ENCODE peak calls at places on chromosomes 5 and 9, in five cellular contexts. One of them, this sample, is unnamed. For H3K4me1, the result is how much of the 10 kb centered on the place peaks cover.

GRCh38 chr9:84436386-84437114 is 96.0 kb upstream of the SLC28A3 start:
- DNase-seq in GM12878: no peak
- DNase-seq in cardiac muscle cell: peak
- DNase-seq in IMR-90: no peak
- DNase-seq in heart left ventricle: peak
- DNase-seq in this sample: no peak

GRCh38 chr5:76641514-76642120 is 18.4 kb upstream of the F2RL2 start:
- DNase-seq in heart left ventricle: peak
- DNase-seq in GM12878: peak
- DNase-seq in IMR-90: peak
- DNase-seq in cardiac muscle cell: peak
- DNase-seq in this sample: peak

GRCh38 chr5:126016256-126016655 is 407.0 kb upstream of the GRAMD2B start:
- DNase-seq in GM12878: no peak
- DNase-seq in heart left ventricle: peak
- DNase-seq in cardiac muscle cell: peak
- DNase-seq in IMR-90: no peak
- DNase-seq in this sample: no peak

GRCh38 chr9:124174385-124174784 is 83.4 kb upstream of the NEK6 start:
- DNase-seq in IMR-90: no peak
- DNase-seq in GM12878: peak
- DNase-seq in heart left ventricle: no peak
- DNase-seq in cardiac muscle cell: no peak
- DNase-seq in this sample: no peak

GRCh38 chr9:36725777-36726356 is 153.2 kb downstream of the MELK start:
- DNase-seq in cardiac muscle cell: no peak
- DNase-seq in heart left ventricle: no peak
- DNase-seq in IMR-90: no peak
- DNase-seq in GM12878: no peak
- DNase-seq in this sample: no peak

GRCh38 chr5:1032011-1032410 is 23.4 kb downstream of the NKD2 start:
- DNase-seq in IMR-90: no peak
- DNase-seq in GM12878: no peak
- DNase-seq in heart left ventricle: peak
- DNase-seq in cardiac muscle cell: no peak
- DNase-seq in this sample: no peak

GRCh38 chr5:170757182-170757601 is 26.3 kb upstream of the GABRP start:
- DNase-seq in IMR-90: peak
- DNase-seq in GM12878: peak
- DNase-seq in cardiac muscle cell: peak
- DNase-seq in heart left ventricle: no peak
- DNase-seq in this sample: no peak

GRCh38 chr9:93574900-93575705 is 1.3 kb upstream of the PHF2 start:
- DNase-seq in GM12878: no peak
- DNase-seq in IMR-90: no peak
- DNase-seq in heart left ventricle: no peak
- DNase-seq in cardiac muscle cell: no peak
- DNase-seq in this sample: no peak

GRCh38 chr5:4570047-4571015 is 569.8 kb upstream of the ADAMTS16 start:
- DNase-seq in GM12878: no peak
- DNase-seq in cardiac muscle cell: no peak
- DNase-seq in IMR-90: no peak
- DNase-seq in heart left ventricle: no peak
- DNase-seq in this sample: no peak

GRCh38 chr9:135522137-135522877 is 1.1 kb downstream of the LCN1 start:
- DNase-seq in cardiac muscle cell: no peak
- DNase-seq in IMR-90: no peak
- DNase-seq in heart left ventricle: no peak
- DNase-seq in GM12878: no peak
- DNase-seq in this sample: no peak

GRCh38 chr5:96247097-96247675 is 185.9 kb downstream of the PCSK1 start:
- DNase-seq in IMR-90: peak
- DNase-seq in cardiac muscle cell: peak
- DNase-seq in GM12878: no peak
- DNase-seq in heart left ventricle: peak
- DNase-seq in this sample: peak

GRCh38 chr5:129271309-129271708 is 176.8 kb downstream of the ISOC1 start:
- DNase-seq in heart left ventricle: no peak
- DNase-seq in cardiac muscle cell: peak
- DNase-seq in IMR-90: no peak
- DNase-seq in GM12878: no peak
- DNase-seq in this sample: peak

GRCh38 chr5:33981408-33982171 is 2.9 kb downstream of the SLC45A2 start:
- DNase-seq in GM12878: no peak
- DNase-seq in IMR-90: peak
- DNase-seq in heart left ventricle: no peak
- DNase-seq in cardiac muscle cell: peak
- DNase-seq in this sample: no peak

GRCh38 chr5:54545796-54546195 is 28.2 kb downstream of the SNX18 start:
- DNase-seq in cardiac muscle cell: no peak
- DNase-seq in IMR-90: no peak
- DNase-seq in GM12878: no peak
- DNase-seq in heart left ventricle: no peak
- DNase-seq in this sample: no peak

GRCh38 chr9:111891910-111892499 is 4.6 kb upstream of the UGCG start:
- DNase-seq in GM12878: no peak
- DNase-seq in IMR-90: no peak
- DNase-seq in cardiac muscle cell: no peak
- DNase-seq in heart left ventricle: no peak
- DNase-seq in this sample: no peak

GRCh38 chr9:91426123-91426745 is 2.6 kb upstream of the NFIL3 start:
- DNase-seq in heart left ventricle: no peak
- DNase-seq in IMR-90: peak
- DNase-seq in GM12878: no peak
- DNase-seq in cardiac muscle cell: peak
- DNase-seq in this sample: peak

GRCh38 chr5:179759961-179760541 is 27.4 kb downstream of the MAML1 start:
- DNase-seq in heart left ventricle: no peak
- DNase-seq in GM12878: peak
- DNase-seq in cardiac muscle cell: no peak
- DNase-seq in IMR-90: no peak
- DNase-seq in this sample: no peak

GRCh38 chr5:72205431-72206009 is 98.2 kb downstream of the MAP1B start:
- DNase-seq in GM12878: no peak
- DNase-seq in heart left ventricle: no peak
- DNase-seq in IMR-90: peak
- DNase-seq in cardiac muscle cell: no peak
- DNase-seq in this sample: no peak

GRCh38 chr9:96875460-96876142 is 21.3 kb upstream of the ZNF782 start:
- DNase-seq in GM12878: peak
- DNase-seq in heart left ventricle: peak
- DNase-seq in cardiac muscle cell: peak
- DNase-seq in IMR-90: peak
- DNase-seq in this sample: no peak

GRCh38 chr5:173429489-173430150 is 101.4 kb upstream of the STC2 start:
- DNase-seq in heart left ventricle: no peak
- DNase-seq in IMR-90: peak
- DNase-seq in cardiac muscle cell: no peak
- DNase-seq in GM12878: no peak
- DNase-seq in this sample: peak

GRCh38 chr5:172897691-172898512 is 61.3 kb upstream of the RPL26L1 start:
- DNase-seq in IMR-90: peak
- DNase-seq in cardiac muscle cell: peak
- DNase-seq in GM12878: no peak
- DNase-seq in heart left ventricle: no peak
- DNase-seq in this sample: peak

GRCh38 chr5:125349432-125349831 is 603.0 kb upstream of the ZNF608 start:
- DNase-seq in heart left ventricle: no peak
- DNase-seq in cardiac muscle cell: peak
- DNase-seq in GM12878: no peak
- DNase-seq in IMR-90: peak
- DNase-seq in this sample: no peak

GRCh38 chr5:151264113-151264512 is 11.1 kb downstream of the GM2A start:
- DNase-seq in heart left ventricle: no peak
- DNase-seq in IMR-90: peak
- DNase-seq in cardiac muscle cell: peak
- DNase-seq in GM12878: no peak
- DNase-seq in this sample: peak
- TF ChIP-seq CTCF in heart left ventricle: no peak
- TF ChIP-seq CTCF in IMR-90: no peak
- TF ChIP-seq CTCF in cardiac muscle cell: no peak
- TF ChIP-seq CTCF in GM12878: no peak
- TF ChIP-seq CTCF in this sample: no peak

GRCh38 chr5:177300971-177301370 is 2.5 kb downstream of the RAB24 start:
- DNase-seq in cardiac muscle cell: no peak
- DNase-seq in IMR-90: no peak
- DNase-seq in heart left ventricle: no peak
- DNase-seq in GM12878: no peak
- DNase-seq in this sample: peak
- H3K27ac ChIP-seq in cardiac muscle cell: peak
- H3K27ac ChIP-seq in IMR-90: no peak
- H3K27ac ChIP-seq in heart left ventricle: peak
- H3K27ac ChIP-seq in GM12878: peak
- H3K27ac ChIP-seq in this sample: peak

DNA sequence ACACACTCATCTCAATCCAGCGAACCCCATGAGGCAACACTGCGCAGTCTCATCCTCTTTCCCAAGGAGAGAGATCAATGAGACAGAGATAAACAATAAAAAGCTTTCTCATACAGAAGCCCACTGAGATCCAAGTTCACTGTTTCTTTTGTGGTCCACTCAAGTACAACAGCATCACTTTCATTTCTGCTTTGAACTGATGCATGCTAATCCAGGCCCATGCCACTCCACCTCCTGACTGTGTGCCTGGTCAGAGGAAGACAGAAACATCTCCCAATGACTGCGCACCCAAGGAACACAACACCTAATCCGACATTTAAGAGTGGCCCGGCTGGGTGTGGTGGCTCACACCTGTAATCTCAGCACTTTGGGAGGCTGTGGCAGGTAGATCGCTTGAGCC is 104.0 kb downstream of the SERINC5 start:
- DNase-seq in cardiac muscle cell: no peak
- DNase-seq in IMR-90: no peak
- DNase-seq in GM12878: no peak
- DNase-seq in heart left ventricle: no peak
- DNase-seq in this sample: no peak
- H3K4me1 ChIP-seq in cardiac muscle cell: under half
- H3K4me1 ChIP-seq in IMR-90: under half
- H3K4me1 ChIP-seq in GM12878: under half
- H3K4me1 ChIP-seq in heart left ventricle: under half
- H3K4me1 ChIP-seq in this sample: under half

GRCh38 chr5:154429341-154429740 is 16.5 kb upstream of the SAP30L start:
- DNase-seq in heart left ventricle: no peak
- DNase-seq in IMR-90: no peak
- DNase-seq in cardiac muscle cell: no peak
- DNase-seq in GM12878: no peak
- DNase-seq in this sample: no peak

GRCh38 chr5:154430466-154430865 is 15.3 kb upstream of the SAP30L start:
- DNase-seq in cardiac muscle cell: no peak
- DNase-seq in IMR-90: no peak
- DNase-seq in GM12878: no peak
- DNase-seq in heart left ventricle: no peak
- DNase-seq in this sample: no peak

GRCh38 chr5:154428208-154428607 is 17.6 kb upstream of the SAP30L start:
- DNase-seq in GM12878: no peak
- DNase-seq in cardiac muscle cell: no peak
- DNase-seq in heart left ventricle: no peak
- DNase-seq in IMR-90: no peak
- DNase-seq in this sample: no peak

GRCh38 chr5:154435226-154435625 is 10.6 kb upstream of the SAP30L start:
- DNase-seq in IMR-90: no peak
- DNase-seq in GM12878: no peak
- DNase-seq in heart left ventricle: no peak
- DNase-seq in cardiac muscle cell: no peak
- DNase-seq in this sample: no peak

DNA sequence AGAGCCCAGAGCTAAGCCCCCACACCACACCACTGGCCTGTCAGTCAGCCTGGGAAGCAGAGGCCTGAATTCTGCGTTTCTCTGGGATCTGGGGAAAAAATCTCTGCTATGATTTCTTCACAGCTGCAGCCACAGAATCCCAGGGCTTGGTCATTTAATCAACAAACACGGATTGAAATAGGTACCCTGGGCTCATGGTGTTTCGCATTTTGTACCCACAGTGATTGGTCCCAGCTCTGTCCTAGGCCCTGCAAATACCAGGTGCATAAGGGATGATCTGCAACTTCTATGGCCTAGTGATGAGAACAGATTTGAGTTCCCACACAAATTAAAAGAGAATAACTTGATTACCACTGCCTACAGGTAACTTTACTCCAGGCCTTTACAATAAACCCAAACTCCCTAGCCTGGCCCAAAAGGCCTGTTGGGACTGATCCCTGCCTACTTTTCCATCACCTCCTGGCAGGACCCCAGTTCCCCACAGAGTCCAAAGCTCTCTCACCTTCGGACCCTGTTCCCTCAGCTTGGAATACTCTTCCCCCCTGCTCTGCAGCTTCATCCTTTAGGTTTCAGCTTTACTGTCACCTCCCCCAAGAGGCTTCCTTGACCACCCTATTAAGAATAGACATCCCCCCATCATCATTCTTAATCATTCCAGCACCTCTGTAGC is 14.7 kb upstream of the SAP30L start:
- DNase-seq in cardiac muscle cell: no peak
- DNase-seq in heart left ventricle: no peak
- DNase-seq in GM12878: no peak
- DNase-seq in IMR-90: no peak
- DNase-seq in this sample: no peak
- TF ChIP-seq CTCF in cardiac muscle cell: no peak
- TF ChIP-seq CTCF in heart left ventricle: no peak
- TF ChIP-seq CTCF in GM12878: no peak
- TF ChIP-seq CTCF in IMR-90: no peak
- TF ChIP-seq CTCF in this sample: no peak

GRCh38 chr5:43075319-43076293 is 35.5 kb upstream of the ANXA2R start:
- DNase-seq in IMR-90: no peak
- DNase-seq in cardiac muscle cell: peak
- DNase-seq in heart left ventricle: peak
- DNase-seq in GM12878: no peak
- DNase-seq in this sample: no peak
- H3K27ac ChIP-seq in IMR-90: no peak
- H3K27ac ChIP-seq in cardiac muscle cell: peak
- H3K27ac ChIP-seq in heart left ventricle: peak
- H3K27ac ChIP-seq in GM12878: no peak
- H3K27ac ChIP-seq in this sample: no peak